ENCODE peak calls at places on chromosome 12, in four cellular contexts. D, L, O and H are unnamed samples. For H3K4me1, the result is how much of the 10 kb centered on the place peaks cover.

GRCh38 chr12:106137456-106138278 is 1.1 kb downstream of the NUAK1 start:
- DNase-seq in D (peak), L (no peak), O (no peak), H (no peak)

GRCh38 chr12:84128117-84128991 is 784.2 kb downstream of the SLC6A15 start:
- DNase-seq in D (no peak), L (no peak), O (no peak), H (no peak)

GRCh38 chr12:114952573-114953196 is 268.7 kb upstream of the TBX3 start:
- DNase-seq in D (peak), L (peak), O (no peak), H (no peak)

GRCh38 chr12:105235299-105235746 is 651 bp downstream of the APPL2 start:
- DNase-seq in D (no peak), L (no peak), O (no peak), H (no peak)

GRCh38 chr12:122459211-122459610 is 36.7 kb upstream of the CLIP1 start:
- DNase-seq in D (no peak), L (no peak), O (no peak), H (no peak)

GRCh38 chr12:130470969-130471368 is 133.3 kb downstream of the PIWIL1 start:
- DNase-seq in D (no peak), L (no peak), O (no peak), H (no peak)

GRCh38 chr12:103495783-103496456 is at the start of gene C12orf42:
- DNase-seq in D (peak), L (peak), O (peak), H (no peak)

GRCh38 chr12:11787921-11788849 is 138.7 kb downstream of the ETV6 start:
- DNase-seq in D (no peak), L (no peak), O (no peak), H (no peak)

GRCh38 chr12:116426391-116427136 is 132.6 kb upstream of the MAP1LC3B2 start:
- DNase-seq in D (peak), L (peak), O (peak), H (peak)

GRCh38 chr12:49811136-49811535 is 17.1 kb downstream of the NCKAP5L start:
- DNase-seq in D (no peak), L (no peak), O (no peak), H (no peak)

GRCh38 chr12:89949457-89950195 is 241.0 kb upstream of the ATP2B1 start:
- DNase-seq in D (peak), L (no peak), O (peak), H (no peak)

GRCh38 chr12:21725731-21726130 is 48.8 kb downstream of the KCNJ8 start:
- DNase-seq in D (no peak), L (no peak), O (no peak), H (no peak)

GRCh38 chr12:46585854-46586621 is 213.5 kb upstream of the SLC38A2 start:
- DNase-seq in D (peak), L (no peak), O (peak), H (no peak)

DNA sequence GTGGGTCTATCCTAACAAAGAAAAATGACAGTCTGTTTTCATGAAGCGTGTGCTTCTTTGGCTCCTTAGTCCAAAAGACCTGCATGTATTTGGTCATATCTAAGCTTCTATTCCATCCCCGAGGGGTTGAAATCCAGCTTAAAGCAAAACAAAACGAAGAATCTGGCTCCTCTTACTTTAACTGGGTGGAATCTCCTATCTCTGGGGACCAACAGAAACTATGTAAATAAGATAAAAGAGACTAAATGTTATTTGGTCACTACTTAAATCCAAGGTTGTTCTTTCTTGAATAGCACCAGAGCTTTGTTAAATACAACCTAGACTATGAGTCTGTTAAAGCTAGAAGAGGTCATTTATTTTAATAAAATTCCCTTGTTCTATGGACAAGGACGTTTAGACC is 9.4 kb downstream of the IGF1 start:
- DNase-seq in D (no peak), L (no peak), O (no peak), H (no peak)
- H3K27ac ChIP-seq in D (no peak), L (no peak), O (no peak), H (no peak)

DNA sequence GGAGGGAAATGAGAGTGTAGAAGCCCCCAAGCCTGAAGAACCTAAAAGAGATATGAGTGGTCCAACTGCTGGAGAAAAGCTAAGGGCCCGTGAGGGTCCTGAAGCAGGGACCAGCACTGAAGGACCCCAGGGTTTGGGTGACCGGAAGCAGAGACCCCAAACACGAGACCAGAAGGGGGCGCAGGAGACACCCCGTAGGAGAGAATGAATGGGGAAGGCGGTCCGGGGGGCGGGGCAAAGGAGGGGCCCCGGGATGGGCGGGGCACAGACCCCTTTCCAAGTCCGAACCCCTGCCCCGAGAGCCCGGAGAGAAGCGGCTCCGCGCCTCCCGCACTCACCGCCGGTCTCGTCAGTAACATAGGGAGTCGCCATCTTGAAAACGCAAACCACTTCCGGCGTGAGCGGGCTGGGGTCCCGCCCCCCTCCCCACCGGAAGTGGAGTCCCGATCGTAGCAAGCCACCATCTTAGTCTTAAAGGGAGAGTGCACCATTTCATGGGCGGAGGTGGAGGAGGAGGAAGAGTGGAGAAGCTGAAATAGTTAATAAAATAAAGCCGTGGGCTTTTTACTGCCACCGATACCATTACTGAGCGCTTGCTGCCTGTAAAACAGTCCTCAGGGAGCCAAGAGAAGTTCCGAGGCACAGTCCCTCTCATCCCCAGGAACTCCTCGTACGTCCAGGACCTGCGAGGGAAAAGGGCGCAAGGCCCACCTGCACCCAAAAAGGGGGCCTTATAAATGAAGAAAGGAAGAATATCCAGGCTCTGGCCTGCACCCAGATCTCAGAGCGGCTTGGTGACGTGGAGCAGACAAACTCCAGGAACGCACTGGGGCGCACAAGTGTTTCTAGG is 731 bp downstream of the PYM1 start:
- DNase-seq in D (peak), L (peak), O (peak), H (peak)
- H3K4me1 ChIP-seq in D (under half), L (under half), O (under half), H (under half)

DNA sequence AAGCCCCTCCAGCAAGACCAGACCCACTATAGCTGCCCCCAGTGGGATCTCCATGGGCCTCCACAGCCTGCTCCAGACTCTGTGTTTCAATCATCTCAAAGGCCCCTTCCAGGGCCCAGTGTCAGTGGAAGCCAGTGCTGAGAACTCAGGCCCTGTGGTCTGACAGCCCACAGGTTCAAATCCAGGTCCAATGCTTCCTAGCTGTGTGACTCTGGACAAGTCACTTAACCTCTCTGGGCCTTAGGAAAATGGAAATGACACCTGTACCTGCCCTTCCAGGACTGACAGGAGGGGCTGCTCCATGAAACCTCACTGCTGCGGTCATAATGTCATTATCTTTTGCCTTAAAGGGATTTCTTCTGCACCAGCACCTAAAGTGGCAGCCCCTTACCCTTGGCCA is 101.9 kb downstream of the NCOR2 start:
- DNase-seq in D (no peak), L (no peak), O (no peak), H (no peak)
- H3K27ac ChIP-seq in D (no peak), L (peak), O (peak), H (no peak)

GRCh38 chr12:92404921-92405320 is 259.3 kb upstream of the BTG1 start:
- DNase-seq in D (no peak), L (no peak), O (no peak), H (no peak)

GRCh38 chr12:92403210-92404175 is 257.8 kb upstream of the BTG1 start:
- DNase-seq in D (no peak), L (no peak), O (peak), H (no peak)

GRCh38 chr12:92408072-92408900 is 262.6 kb upstream of the BTG1 start:
- DNase-seq in D (peak), L (no peak), O (peak), H (no peak)

GRCh38 chr12:92402415-92402814 is 256.8 kb upstream of the BTG1 start:
- DNase-seq in D (no peak), L (no peak), O (no peak), H (no peak)

GRCh38 chr12:92404259-92404894 is 258.7 kb upstream of the BTG1 start:
- DNase-seq in D (no peak), L (no peak), O (no peak), H (no peak)
- H3K4me1 ChIP-seq in D (under half), L (under half), O (under half), H (under half)